ENCODE peak calls at places on chromosomes 16 and 17, in eight cellular contexts. O is uterus; Y is HTR-8/SVneo; T is hepatocyte; X is T-helper 9 cell; M is CD8-positive, alpha-beta memory T cell; U is CD4-positive, CD25-positive, alpha-beta regulatory T cell; D is ureter. G is an unnamed sample.

GRCh38 chr17:42118545-42118944 is 2.6 kb downstream of the KAT2A start:
- DNase-seq in D (no peak), O (no peak), U (peak), T (no peak), X (no peak), Y (no peak), M (no peak), G (peak)

GRCh38 chr17:80223142-80223815 is 3.1 kb downstream of the SLC26A11 start:
- DNase-seq in X (no peak), D (no peak), T (no peak), U (no peak), Y (no peak), M (no peak), O (no peak), G (no peak)

GRCh38 chr17:50905460-50905803 is 39.3 kb upstream of the TOB1 start:
- DNase-seq in O (no peak), X (no peak), M (no peak), Y (no peak), T (peak), D (no peak), U (no peak), G (no peak)

GRCh38 chr17:77364381-77364911 is 223.7 kb downstream of the SEC14L1 start:
- DNase-seq in T (peak), X (no peak), M (no peak), U (no peak), O (no peak), D (no peak), Y (no peak), G (no peak)

GRCh38 chr17:79545251-79546005 is 65.4 kb downstream of the RBFOX3 start:
- DNase-seq in U (no peak), M (no peak), T (no peak), X (no peak), D (no peak), Y (no peak), O (no peak), G (no peak)

GRCh38 chr16:89697616-89698331 is 3.7 kb downstream of the SPATA2L start:
- DNase-seq in T (peak), M (no peak), D (no peak), O (no peak), Y (no peak), X (no peak), U (no peak), G (no peak)

GRCh38 chr17:66829386-66829864 is 5.5 kb upstream of the CACNG5 start:
- DNase-seq in U (peak), T (peak), X (no peak), D (no peak), O (peak), Y (peak), M (no peak), G (peak)

GRCh38 chr16:15704545-15704987 is 54.5 kb downstream of the NDE1 start:
- DNase-seq in T (peak), Y (peak), O (peak), D (peak), U (peak), M (peak), X (peak), G (peak)

GRCh38 chr17:57898487-57899311 is 48.9 kb upstream of the MRPS23 start:
- DNase-seq in T (peak), X (no peak), M (no peak), O (peak), U (no peak), D (peak), Y (peak), G (no peak)

GRCh38 chr17:13017623-13018462 is at the start of gene ELAC2:
- DNase-seq in O (peak), X (peak), D (peak), M (peak), Y (peak), U (peak), T (peak), G (peak)

GRCh38 chr17:75650874-75651273 is 16.1 kb downstream of the RECQL5 start:
- DNase-seq in O (no peak), U (no peak), D (no peak), Y (no peak), X (no peak), T (no peak), M (no peak), G (no peak)

GRCh38 chr17:19448341-19449268 is 37.6 kb downstream of the RNF112 start:
- DNase-seq in X (no peak), T (peak), Y (peak), O (peak), D (peak), M (no peak), U (no peak), G (peak)

GRCh38 chr17:50883850-50884291 is 17.7 kb upstream of the TOB1 start:
- DNase-seq in Y (no peak), M (no peak), U (no peak), O (no peak), T (no peak), D (no peak), X (no peak), G (peak)

GRCh38 chr16:85204242-85205010 is 92.2 kb upstream of the CIBAR2 start:
- DNase-seq in U (no peak), D (no peak), O (no peak), T (no peak), Y (no peak), X (no peak), M (no peak), G (peak)

GRCh38 chr17:15918661-15919259 is 26.2 kb upstream of the ADORA2B start:
- DNase-seq in Y (no peak), D (no peak), M (no peak), U (no peak), O (no peak), X (no peak), T (no peak), G (no peak)

GRCh38 chr17:82213251-82214011 is 789 bp upstream of the CCDC57 start:
- DNase-seq in U (no peak), O (peak), X (peak), D (peak), T (peak), M (peak), Y (peak), G (peak)

GRCh38 chr16:2005646-2006045 is 4.0 kb downstream of the ZNF598 start:
- DNase-seq in O (no peak), M (no peak), U (no peak), X (no peak), D (no peak), T (no peak), Y (no peak), G (no peak)

GRCh38 chr16:11107781-11108465 is 148.1 kb downstream of the SOCS1 start:
- DNase-seq in T (no peak), D (no peak), X (no peak), U (no peak), O (no peak), Y (no peak), M (no peak), G (no peak)

GRCh38 chr16:23382279-23382678 is 70.7 kb downstream of the COG7 start:
- DNase-seq in O (no peak), M (no peak), X (no peak), U (no peak), T (no peak), Y (no peak), D (no peak), G (no peak)

GRCh38 chr16:89237733-89238132 is 20.2 kb downstream of the ZNF778 start:
- DNase-seq in U (no peak), O (no peak), X (no peak), T (no peak), M (no peak), D (no peak), Y (no peak), G (peak)

GRCh38 chr17:2022647-2023046 is 2.5 kb downstream of the RTN4RL1 start:
- DNase-seq in M (no peak), D (no peak), T (no peak), O (no peak), U (no peak), Y (no peak), X (no peak), G (no peak)

GRCh38 chr17:50919321-50920040 is 53.3 kb upstream of the TOB1 start:
- DNase-seq in M (peak), X (peak), O (peak), Y (no peak), D (peak), T (peak), U (peak), G (peak)

GRCh38 chr17:27502526-27503324 is 46.5 kb downstream of the KSR1 start:
- DNase-seq in D (no peak), T (no peak), X (no peak), Y (no peak), M (no peak), U (no peak), O (no peak), G (no peak)

GRCh38 chr16:66590322-66590721 is 11.1 kb downstream of the CMTM2 start:
- DNase-seq in U (peak), D (no peak), Y (no peak), X (no peak), M (no peak), O (no peak), T (no peak), G (no peak)

GRCh38 chr17:82435103-82435502 is 15.4 kb downstream of the CYBC1 start:
- DNase-seq in M (no peak), Y (peak), X (no peak), U (no peak), D (no peak), O (no peak), T (no peak), G (no peak)

GRCh38 chr16:46884513-46885293 is 541 bp downstream of the GPT2 start:
- DNase-seq in U (no peak), M (no peak), O (no peak), X (peak), Y (no peak), D (no peak), T (peak), G (no peak)

GRCh38 chr16:68235882-68236803 is at the start of gene ESRP2:
- DNase-seq in O (peak), X (peak), T (peak), M (peak), D (peak), Y (no peak), U (peak), G (peak)

GRCh38 chr16:2507052-2507678 is 6.6 kb upstream of the ATP6V0C start:
- DNase-seq in O (no peak), T (no peak), Y (no peak), U (no peak), D (no peak), M (no peak), X (no peak), G (no peak)

GRCh38 chr17:16880121-16880842 is 91.6 kb downstream of the TNFRSF13B start:
- DNase-seq in U (no peak), Y (no peak), T (no peak), D (no peak), M (no peak), O (no peak), X (no peak), G (no peak)

GRCh38 chr17:29914819-29915537 is 15.1 kb downstream of the SSH2 start:
- DNase-seq in M (no peak), O (no peak), Y (no peak), U (no peak), D (no peak), X (no peak), T (no peak), G (no peak)

GRCh38 chr17:21095735-21096134 is 31.0 kb upstream of the DHRS7B start:
- DNase-seq in X (no peak), T (no peak), M (no peak), U (no peak), Y (no peak), O (no peak), D (no peak), G (no peak)

GRCh38 chr16:67667817-67668494 is 1.3 kb downstream of the C16orf86 start:
- DNase-seq in O (peak), T (peak), X (peak), D (peak), U (peak), M (peak), Y (peak), G (peak)

GRCh38 chr17:81599719-81600486 is 37.0 kb downstream of the NPLOC4 start:
- DNase-seq in X (no peak), Y (no peak), U (no peak), M (no peak), D (no peak), O (no peak), T (no peak), G (no peak)

GRCh38 chr17:41917192-41917591 is 1.6 kb downstream of the ACLY start:
- DNase-seq in M (no peak), X (no peak), T (peak), O (no peak), Y (no peak), U (no peak), D (no peak), G (peak)

GRCh38 chr16:28107232-28107631 is 43.7 kb upstream of the GSG1L start:
- DNase-seq in U (no peak), D (no peak), Y (no peak), M (no peak), T (no peak), O (no peak), X (no peak), G (peak)

GRCh38 chr17:81166033-81166472 is at the start of gene AATK:
- DNase-seq in D (no peak), T (peak), X (no peak), O (no peak), Y (no peak), U (no peak), M (no peak), G (no peak)

G was measured in bronchial epithelial cell.